ENCODE peak calls at places on chromosomes 12 and 14, in ten cellular contexts. N is tibial nerve, X is ovary, R is A549, D is brain microvascular endothelial cell, O is GM10248, Y is GM12865, Q is HFFc6, V is GM20000, G is colonic mucosa. P is an unnamed sample.

GRCh38 chr12:117202556-117202955 is 12.3 kb upstream of the FBXO21 start:
- DNase-seq in N (no peak), G (no peak), Y (no peak), O (no peak), X (no peak), D (no peak), R (no peak), Q (no peak), V (no peak), P (no peak)

GRCh38 chr14:98612434-98613200 is 659.4 kb downstream of the BCL11B start:
- DNase-seq in Y (no peak), Q (no peak), O (no peak), N (no peak), X (no peak), D (no peak), V (no peak), R (no peak), G (no peak), P (no peak)

GRCh38 chr14:22281322-22281977 is 307.6 kb downstream of the DAD1 start:
- DNase-seq in N (no peak), O (no peak), V (no peak), D (no peak), Q (no peak), Y (no peak), R (no peak), G (no peak), X (no peak), P (no peak)

GRCh38 chr14:76456200-76456599 is 80.3 kb downstream of the ESRRB start:
- DNase-seq in R (peak), Q (peak), D (peak), O (peak), N (peak), X (no peak), V (peak), G (peak), Y (peak), P (peak)

GRCh38 chr12:92075425-92075891 is 70.2 kb downstream of the BTG1 start:
- DNase-seq in Q (peak), G (no peak), V (peak), Y (no peak), R (no peak), O (no peak), N (no peak), D (peak), X (no peak), P (peak)

GRCh38 chr14:57729208-57730187 is 136.4 kb downstream of the SLC35F4 start:
- DNase-seq in X (no peak), D (no peak), N (no peak), Q (no peak), G (no peak), Y (no peak), O (no peak), R (no peak), V (no peak), P (no peak)

GRCh38 chr14:71692496-71692895 is 239.7 kb upstream of the RGS6 start:
- DNase-seq in Y (no peak), D (no peak), G (no peak), V (no peak), O (no peak), X (no peak), R (no peak), Q (peak), N (no peak), P (no peak)

GRCh38 chr14:32006267-32007110 is 70.6 kb upstream of the ARHGAP5 start:
- DNase-seq in D (no peak), Q (no peak), G (no peak), N (no peak), X (no peak), R (peak), Y (no peak), O (no peak), V (no peak), P (peak)

GRCh38 chr12:34105392-34105933 is 83.2 kb downstream of the ALG10 start:
- DNase-seq in R (no peak), V (no peak), Y (no peak), G (no peak), X (no peak), N (no peak), Q (no peak), D (no peak), O (no peak), P (no peak)

GRCh38 chr12:74043343-74043742 is 494.3 kb upstream of the ATXN7L3B start:
- DNase-seq in G (no peak), D (peak), Y (no peak), X (no peak), O (no peak), V (no peak), Q (no peak), N (no peak), R (peak), P (peak)

GRCh38 chr14:102738373-102739189 is 38.7 kb upstream of the TRAF3 start:
- DNase-seq in Y (no peak), D (no peak), Q (no peak), G (no peak), R (no peak), N (no peak), X (no peak), V (no peak), O (no peak), P (no peak)

GRCh38 chr14:94003397-94003796 is 6.3 kb downstream of the CCDC197 start:
- DNase-seq in Y (no peak), V (no peak), D (no peak), O (no peak), R (no peak), Q (no peak), X (no peak), G (no peak), N (no peak), P (no peak)

GRCh38 chr14:94008234-94008633 is 11.1 kb downstream of the CCDC197 start:
- DNase-seq in X (no peak), D (no peak), R (no peak), G (no peak), O (no peak), Q (no peak), N (no peak), Y (no peak), V (no peak), P (no peak)

GRCh38 chr14:94004015-94004414 is 6.9 kb downstream of the CCDC197 start:
- DNase-seq in N (no peak), O (no peak), R (no peak), Q (no peak), G (no peak), X (no peak), D (no peak), Y (no peak), V (no peak), P (no peak)

GRCh38 chr14:94001501-94002396 is 4.6 kb downstream of the CCDC197 start:
- DNase-seq in Y (peak), G (peak), Q (peak), D (peak), N (peak), O (peak), X (peak), V (peak), R (peak), P (peak)

DNA sequence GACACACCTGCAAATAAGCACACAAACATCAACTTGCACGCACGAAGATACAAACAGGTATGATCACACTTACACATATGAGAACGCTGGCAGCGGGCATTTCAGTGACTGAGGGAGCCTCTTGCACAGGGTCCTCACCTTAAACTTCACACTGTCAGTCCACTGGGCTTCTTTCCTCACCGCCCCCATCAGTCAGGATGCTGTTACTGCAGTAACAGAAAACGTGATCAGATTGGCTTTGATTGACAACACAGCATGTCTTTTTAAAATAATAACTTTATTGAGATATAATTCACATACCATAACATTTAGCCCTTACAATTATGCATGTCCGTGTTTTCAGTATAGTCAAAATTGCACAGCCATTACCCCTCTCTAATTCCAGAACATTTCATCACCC is 8.2 kb downstream of the CCDC197 start:
- DNase-seq in O (peak), D (no peak), Y (peak), X (no peak), V (no peak), G (no peak), N (no peak), Q (no peak), R (no peak), P (no peak)
- TF ChIP-seq CTCF in O (peak), D (peak), Y (peak), X (no peak), V (peak), G (no peak), N (no peak), Q (peak), R (no peak), P (peak)

GRCh38 chr12:60494249-60494648 is 898.4 kb downstream of the SLC16A7 start:
- DNase-seq in G (no peak), Y (peak), Q (peak), V (peak), O (no peak), X (no peak), R (peak), N (no peak), D (peak), P (peak)
- TF ChIP-seq CTCF in G (no peak), Y (peak), Q (peak), V (no peak), O (peak), X (no peak), R (peak), N (no peak), D (peak), P (peak)

GRCh38 chr14:101286271-101287018 is 274.9 kb upstream of the DIO3 start:
- DNase-seq in D (no peak), O (no peak), N (no peak), V (no peak), X (peak), Y (no peak), G (no peak), Q (no peak), R (no peak), P (no peak)

GRCh38 chr14:101290681-101291080 is 270.6 kb upstream of the DIO3 start:
- DNase-seq in N (no peak), X (no peak), Q (no peak), O (no peak), G (no peak), D (no peak), Y (no peak), R (no peak), V (no peak), P (no peak)

GRCh38 chr14:101289911-101290310 is 271.4 kb upstream of the DIO3 start:
- DNase-seq in G (no peak), Q (no peak), X (no peak), Y (no peak), D (no peak), N (no peak), R (no peak), O (no peak), V (no peak), P (no peak)

GRCh38 chr14:101289230-101289690 is 272.0 kb upstream of the DIO3 start:
- DNase-seq in X (no peak), N (no peak), O (no peak), D (no peak), Y (no peak), G (peak), V (no peak), Q (no peak), R (no peak), P (no peak)

GRCh38 chr14:101288436-101289229 is 272.7 kb upstream of the DIO3 start:
- DNase-seq in Y (no peak), O (no peak), Q (no peak), V (no peak), N (peak), G (no peak), X (peak), D (no peak), R (no peak), P (peak)
- TF ChIP-seq CTCF in Y (no peak), O (no peak), Q (no peak), V (no peak), N (no peak), G (no peak), X (no peak), D (no peak), R (no peak), P (no peak)

GRCh38 chr12:27119797-27120196 is 37.4 kb upstream of the C12orf71 start:
- DNase-seq in Q (no peak), G (no peak), D (no peak), O (no peak), V (no peak), N (no peak), X (no peak), Y (no peak), R (no peak), P (no peak)

DNA sequence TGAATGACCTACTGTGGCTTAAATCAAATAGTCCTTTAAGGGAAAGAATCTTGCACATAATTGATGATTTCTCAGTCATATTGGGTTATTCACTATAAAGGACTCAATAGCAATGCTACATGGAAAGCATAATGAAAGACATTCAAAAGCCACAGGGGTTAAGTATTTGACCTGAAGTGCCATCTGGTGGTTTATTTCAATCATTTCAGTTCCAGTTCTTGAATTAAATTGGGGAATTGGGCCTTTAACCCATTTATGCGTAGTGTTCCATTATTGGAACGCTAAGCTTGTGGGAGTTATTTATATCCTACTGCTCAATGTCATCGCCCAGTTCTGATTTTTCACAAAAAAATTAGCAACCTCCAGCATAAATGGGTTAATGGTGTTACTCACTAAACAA is 41.3 kb upstream of the C12orf71 start:
- DNase-seq in N (no peak), R (peak), Q (no peak), D (no peak), Y (peak), G (no peak), O (peak), X (no peak), V (peak), P (peak)
- TF ChIP-seq CTCF in N (no peak), R (peak), Q (peak), D (no peak), Y (peak), G (peak), O (no peak), X (no peak), V (no peak), P (no peak)

P was measured in fibroblast of villous mesenchyme.